ENCODE peak calls at places on chromosomes 12 and 14, in six cellular contexts. One of them, this sample, is unnamed.

GRCh38 chr12:25866586-25867378 is 91.7 kb upstream of the RASSF8 start:
- DNase-seq in A549: no peak
- DNase-seq in cardiac muscle cell: no peak
- DNase-seq in AG04450: no peak
- DNase-seq in endothelial cell: no peak
- DNase-seq in IMR-90: no peak
- DNase-seq in this sample: no peak

GRCh38 chr12:28780096-28780495 is 369.0 kb upstream of the FAR2 start:
- DNase-seq in A549: peak; percentile 88
- DNase-seq in cardiac muscle cell: no peak
- DNase-seq in AG04450: no peak
- DNase-seq in endothelial cell: no peak
- DNase-seq in IMR-90: peak; percentile 81
- DNase-seq in this sample: no peak

GRCh38 chr14:75049136-75049535 is 2.1 kb downstream of the MLH3 start:
- DNase-seq in A549: no peak
- DNase-seq in cardiac muscle cell: no peak
- DNase-seq in AG04450: no peak
- DNase-seq in endothelial cell: no peak
- DNase-seq in IMR-90: no peak
- DNase-seq in this sample: no peak

GRCh38 chr12:104378427-104378826 is 74.9 kb downstream of the EID3 start:
- DNase-seq in A549: no peak
- DNase-seq in cardiac muscle cell: no peak
- DNase-seq in AG04450: no peak
- DNase-seq in endothelial cell: no peak
- DNase-seq in IMR-90: no peak
- DNase-seq in this sample: no peak

GRCh38 chr12:107400686-107401447 is 284.7 kb upstream of the PWP1 start:
- DNase-seq in A549: peak; percentile 47
- DNase-seq in cardiac muscle cell: no peak
- DNase-seq in AG04450: no peak
- DNase-seq in endothelial cell: no peak
- DNase-seq in IMR-90: peak; percentile 32
- DNase-seq in this sample: no peak

GRCh38 chr12:7797698-7798398 is 8.6 kb downstream of the NANOG start:
- DNase-seq in A549: no peak
- DNase-seq in cardiac muscle cell: peak; percentile 7
- DNase-seq in AG04450: no peak
- DNase-seq in endothelial cell: no peak
- DNase-seq in IMR-90: peak; percentile 3
- DNase-seq in this sample: no peak

GRCh38 chr12:14394317-14395058 is 29.0 kb downstream of the ATF7IP start:
- DNase-seq in A549: peak; percentile 83
- DNase-seq in cardiac muscle cell: peak; percentile 77
- DNase-seq in AG04450: peak; percentile 51
- DNase-seq in endothelial cell: peak; percentile 14
- DNase-seq in IMR-90: peak; percentile 84
- DNase-seq in this sample: no peak

GRCh38 chr14:75277000-75277795 is 1.4 kb upstream of the FOS start:
- DNase-seq in A549: peak; percentile 90
- DNase-seq in cardiac muscle cell: peak; percentile 90
- DNase-seq in AG04450: no peak
- DNase-seq in endothelial cell: peak; percentile 88
- DNase-seq in IMR-90: peak; percentile 89
- DNase-seq in this sample: peak; percentile 80

GRCh38 chr14:74905595-74906142 is 17.4 kb downstream of the RPS6KL1 start:
- DNase-seq in A549: peak; percentile 51
- DNase-seq in cardiac muscle cell: peak; percentile 79
- DNase-seq in AG04450: no peak
- DNase-seq in endothelial cell: peak; percentile 85
- DNase-seq in IMR-90: peak; percentile 34
- DNase-seq in this sample: no peak

GRCh38 chr12:19005257-19005801 is 124.2 kb upstream of the PLEKHA5 start:
- DNase-seq in A549: no peak
- DNase-seq in cardiac muscle cell: peak; percentile 15
- DNase-seq in AG04450: no peak
- DNase-seq in endothelial cell: no peak
- DNase-seq in IMR-90: no peak
- DNase-seq in this sample: no peak

GRCh38 chr12:62319058-62319457 is 58.9 kb downstream of the USP15 start:
- DNase-seq in A549: no peak
- DNase-seq in cardiac muscle cell: no peak
- DNase-seq in AG04450: no peak
- DNase-seq in endothelial cell: no peak
- DNase-seq in IMR-90: no peak
- DNase-seq in this sample: no peak

GRCh38 chr14:85175556-85175955 is 354.4 kb upstream of the FLRT2 start:
- DNase-seq in A549: no peak
- DNase-seq in cardiac muscle cell: no peak
- DNase-seq in AG04450: peak; percentile 20
- DNase-seq in endothelial cell: no peak
- DNase-seq in IMR-90: peak; percentile 79
- DNase-seq in this sample: peak; percentile 3

GRCh38 chr14:63493246-63493645 is 49.9 kb downstream of the PPP2R5E start:
- DNase-seq in A549: peak; percentile 72
- DNase-seq in cardiac muscle cell: peak; percentile 34
- DNase-seq in AG04450: no peak
- DNase-seq in endothelial cell: no peak
- DNase-seq in IMR-90: peak; percentile 33
- DNase-seq in this sample: no peak

GRCh38 chr12:19988457-19988856 is 379.9 kb upstream of the PDE3A start:
- DNase-seq in A549: peak; percentile 33
- DNase-seq in cardiac muscle cell: no peak
- DNase-seq in AG04450: no peak
- DNase-seq in endothelial cell: no peak
- DNase-seq in IMR-90: no peak
- DNase-seq in this sample: no peak

GRCh38 chr14:105461903-105462302 is 12.7 kb upstream of the CRIP2 start:
- DNase-seq in A549: no peak
- DNase-seq in cardiac muscle cell: no peak
- DNase-seq in AG04450: no peak
- DNase-seq in endothelial cell: no peak
- DNase-seq in IMR-90: no peak
- DNase-seq in this sample: no peak

GRCh38 chr12:106984588-106985137 is 2.3 kb downstream of the MTERF2 start:
- DNase-seq in A549: no peak
- DNase-seq in cardiac muscle cell: no peak
- DNase-seq in AG04450: no peak
- DNase-seq in endothelial cell: no peak
- DNase-seq in IMR-90: no peak
- DNase-seq in this sample: no peak

GRCh38 chr14:73625686-73626085 is 13.4 kb downstream of the ACOT6 start:
- DNase-seq in A549: no peak
- DNase-seq in cardiac muscle cell: no peak
- DNase-seq in AG04450: no peak
- DNase-seq in endothelial cell: no peak
- DNase-seq in IMR-90: no peak
- DNase-seq in this sample: no peak

GRCh38 chr12:88775742-88776151 is 195.5 kb upstream of the KITLG start:
- DNase-seq in A549: no peak
- DNase-seq in cardiac muscle cell: no peak
- DNase-seq in AG04450: no peak
- DNase-seq in endothelial cell: no peak
- DNase-seq in IMR-90: no peak
- DNase-seq in this sample: no peak

GRCh38 chr12:2051700-2052625 is 824 bp upstream of the CACNA1C start:
- DNase-seq in A549: no peak
- DNase-seq in cardiac muscle cell: peak; percentile 62
- DNase-seq in AG04450: no peak
- DNase-seq in endothelial cell: peak; percentile 15
- DNase-seq in IMR-90: no peak
- DNase-seq in this sample: no peak

GRCh38 chr14:104238424-104239184 is 100.2 kb downstream of the KIF26A start:
- DNase-seq in A549: no peak
- DNase-seq in cardiac muscle cell: no peak
- DNase-seq in AG04450: no peak
- DNase-seq in endothelial cell: no peak
- DNase-seq in IMR-90: no peak
- DNase-seq in this sample: no peak

GRCh38 chr14:74962493-74962892 is 7.1 kb upstream of the PGF start:
- DNase-seq in A549: no peak
- DNase-seq in cardiac muscle cell: no peak
- DNase-seq in AG04450: no peak
- DNase-seq in endothelial cell: no peak
- DNase-seq in IMR-90: no peak
- DNase-seq in this sample: no peak

GRCh38 chr14:94001501-94002396 is 4.6 kb downstream of the CCDC197 start:
- DNase-seq in A549: peak; percentile 73
- DNase-seq in cardiac muscle cell: peak; percentile 84
- DNase-seq in AG04450: peak; percentile 41
- DNase-seq in endothelial cell: peak; percentile 64
- DNase-seq in IMR-90: peak; percentile 67
- DNase-seq in this sample: peak; percentile 19

GRCh38 chr12:27449011-27449410 is 2.5 kb downstream of the SMCO2 start:
- DNase-seq in A549: no peak
- DNase-seq in cardiac muscle cell: no peak
- DNase-seq in AG04450: no peak
- DNase-seq in endothelial cell: no peak
- DNase-seq in IMR-90: no peak
- DNase-seq in this sample: no peak

GRCh38 chr14:101369916-101370592 is 191.2 kb upstream of the DIO3 start:
- DNase-seq in A549: no peak
- DNase-seq in cardiac muscle cell: no peak
- DNase-seq in AG04450: no peak
- DNase-seq in endothelial cell: no peak
- DNase-seq in IMR-90: no peak
- DNase-seq in this sample: no peak

GRCh38 chr14:25537846-25538455 is 488.0 kb upstream of the STXBP6 start:
- DNase-seq in A549: peak; percentile 38
- DNase-seq in cardiac muscle cell: peak; percentile 57
- DNase-seq in AG04450: no peak
- DNase-seq in endothelial cell: peak; percentile 72
- DNase-seq in IMR-90: no peak
- DNase-seq in this sample: no peak

GRCh38 chr12:105273601-105274000 is 37.6 kb upstream of the APPL2 start:
- DNase-seq in A549: no peak
- DNase-seq in cardiac muscle cell: no peak
- DNase-seq in AG04450: no peak
- DNase-seq in endothelial cell: no peak
- DNase-seq in IMR-90: no peak
- DNase-seq in this sample: no peak

GRCh38 chr12:104877107-104877705 is 80.9 kb downstream of the SLC41A2 start:
- DNase-seq in A549: peak; percentile 50
- DNase-seq in cardiac muscle cell: peak; percentile 53
- DNase-seq in AG04450: no peak
- DNase-seq in endothelial cell: peak; percentile 18
- DNase-seq in IMR-90: peak; percentile 49
- DNase-seq in this sample: peak; percentile 30

GRCh38 chr12:120801146-120801545 is 75.5 kb downstream of the ACADS start:
- DNase-seq in A549: no peak
- DNase-seq in cardiac muscle cell: no peak
- DNase-seq in AG04450: no peak
- DNase-seq in endothelial cell: no peak
- DNase-seq in IMR-90: no peak
- DNase-seq in this sample: no peak

GRCh38 chr12:104569348-104570173 is 112.8 kb downstream of the CHST11 start:
- DNase-seq in A549: no peak
- DNase-seq in cardiac muscle cell: no peak
- DNase-seq in AG04450: no peak
- DNase-seq in endothelial cell: no peak
- DNase-seq in IMR-90: no peak
- DNase-seq in this sample: no peak

GRCh38 chr14:20970983-20971704 is 15.9 kb downstream of the RNASE2 start:
- DNase-seq in A549: peak; percentile 87
- DNase-seq in cardiac muscle cell: peak; percentile 93
- DNase-seq in AG04450: peak; percentile 69
- DNase-seq in endothelial cell: peak; percentile 94
- DNase-seq in IMR-90: peak; percentile 78
- DNase-seq in this sample: peak; percentile 47

GRCh38 chr14:88463318-88463717 is 77.9 kb downstream of the SPATA7 start:
- DNase-seq in A549: peak; percentile 38
- DNase-seq in cardiac muscle cell: peak; percentile 25
- DNase-seq in AG04450: no peak
- DNase-seq in endothelial cell: no peak
- DNase-seq in IMR-90: no peak
- DNase-seq in this sample: no peak

GRCh38 chr12:80632835-80633234 is 74.6 kb upstream of the MYF6 start:
- DNase-seq in A549: peak; percentile 34
- DNase-seq in cardiac muscle cell: peak; percentile 36
- DNase-seq in AG04450: no peak
- DNase-seq in endothelial cell: peak; percentile 34
- DNase-seq in IMR-90: no peak
- DNase-seq in this sample: no peak
- TF ChIP-seq CTCF in A549: peak; percentile 33
- TF ChIP-seq CTCF in cardiac muscle cell: peak; percentile 38
- TF ChIP-seq CTCF in AG04450: no peak
- TF ChIP-seq CTCF in endothelial cell: no peak
- TF ChIP-seq CTCF in IMR-90: no peak
- TF ChIP-seq CTCF in this sample: peak; percentile 12

GRCh38 chr12:31011746-31012567 is 61.7 kb upstream of the DDX11 start:
- DNase-seq in A549: no peak
- DNase-seq in cardiac muscle cell: no peak
- DNase-seq in AG04450: no peak
- DNase-seq in endothelial cell: no peak
- DNase-seq in IMR-90: no peak
- DNase-seq in this sample: no peak
- TF ChIP-seq CTCF in A549: no peak
- TF ChIP-seq CTCF in cardiac muscle cell: peak; percentile 30
- TF ChIP-seq CTCF in AG04450: peak; percentile 56
- TF ChIP-seq CTCF in endothelial cell: no peak
- TF ChIP-seq CTCF in IMR-90: peak; percentile 4
- TF ChIP-seq CTCF in this sample: peak; percentile 22

DNA sequence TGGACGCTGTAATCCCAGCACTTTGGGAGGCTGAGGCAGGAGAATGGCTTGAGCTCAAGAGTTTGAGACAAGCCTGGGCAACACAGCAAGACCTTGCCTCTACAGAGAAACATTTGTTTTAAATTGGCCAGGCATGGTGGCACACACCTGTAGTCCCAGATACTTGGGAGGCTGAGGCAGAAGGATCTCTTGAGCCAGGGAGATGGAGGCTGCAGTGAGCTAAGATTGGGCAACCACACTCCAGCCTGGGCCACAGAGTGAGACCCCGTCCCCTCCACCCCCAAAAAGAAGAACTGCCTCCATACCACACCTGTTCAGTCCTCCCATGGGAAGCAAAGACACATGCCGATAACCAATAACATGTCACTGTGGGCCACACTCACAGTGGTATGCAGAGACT is 19.2 kb downstream of the CCDC85C start:
- DNase-seq in A549: no peak
- DNase-seq in cardiac muscle cell: no peak
- DNase-seq in AG04450: no peak
- DNase-seq in endothelial cell: no peak
- DNase-seq in IMR-90: no peak
- DNase-seq in this sample: no peak
- TF ChIP-seq CTCF in A549: no peak
- TF ChIP-seq CTCF in cardiac muscle cell: no peak
- TF ChIP-seq CTCF in AG04450: no peak
- TF ChIP-seq CTCF in endothelial cell: no peak
- TF ChIP-seq CTCF in IMR-90: no peak
- TF ChIP-seq CTCF in this sample: no peak

DNA sequence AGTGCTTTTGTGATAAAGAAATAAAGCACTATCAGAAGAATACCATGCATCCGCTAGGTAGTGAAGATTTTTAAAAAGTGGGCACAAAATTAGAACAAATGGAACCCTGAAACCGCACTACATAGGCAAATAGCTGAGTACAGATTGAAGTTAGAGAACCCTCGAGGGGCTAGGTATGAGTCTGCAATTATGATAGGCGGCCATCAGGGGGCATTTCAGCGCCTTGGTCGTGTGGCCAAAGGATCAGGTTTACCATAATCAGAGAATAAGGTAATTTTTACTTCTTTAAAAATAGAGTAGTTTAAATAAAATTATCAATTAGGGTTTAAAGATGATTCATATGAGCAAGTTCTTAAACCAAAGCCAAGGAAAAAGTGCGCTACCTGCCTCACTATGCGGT is 129.8 kb downstream of the TMX1 start:
- DNase-seq in A549: peak; percentile 5
- DNase-seq in cardiac muscle cell: no peak
- DNase-seq in AG04450: no peak
- DNase-seq in endothelial cell: peak; percentile 5
- DNase-seq in IMR-90: no peak
- DNase-seq in this sample: no peak
- TF ChIP-seq CTCF in A549: peak; percentile 49
- TF ChIP-seq CTCF in cardiac muscle cell: peak; percentile 17
- TF ChIP-seq CTCF in AG04450: no peak
- TF ChIP-seq CTCF in endothelial cell: peak; percentile 51
- TF ChIP-seq CTCF in IMR-90: no peak
- TF ChIP-seq CTCF in this sample: no peak